ENCODE peak calls at places on chromosome 7, in eight cellular contexts. G, T, X, W, S, I, U and K are unnamed samples.

GRCh38 chr7:134547738-134548054 is 1.2 kb upstream of the AKR1B15 start:
- DNase-seq in G (no peak), T (peak), X (no peak), W (no peak), S (no peak), I (peak), U (no peak), K (peak)

GRCh38 chr7:40782836-40783235 is 648.0 kb downstream of the SUGCT start:
- DNase-seq in G (no peak), T (peak), X (no peak), W (no peak), S (no peak), I (no peak), U (no peak), K (no peak)

GRCh38 chr7:157292770-157293412 is 43.9 kb upstream of the DNAJB6 start:
- DNase-seq in G (no peak), T (no peak), X (no peak), W (no peak), S (no peak), I (no peak), U (no peak), K (no peak)

GRCh38 chr7:140417456-140418155 is 13.7 kb downstream of the RAB19 start:
- DNase-seq in G (no peak), T (no peak), X (peak), W (peak), S (no peak), I (no peak), U (no peak), K (no peak)

GRCh38 chr7:150727381-150727780 is 9.8 kb upstream of the GIMAP5 start:
- DNase-seq in G (no peak), T (no peak), X (no peak), W (no peak), S (no peak), I (no peak), U (no peak), K (no peak)

GRCh38 chr7:6615853-6616555 is 594 bp downstream of the ZNF853 start:
- DNase-seq in G (no peak), T (no peak), X (no peak), W (peak), S (no peak), I (no peak), U (no peak), K (peak)

GRCh38 chr7:37352974-37353948 is 95.4 kb downstream of the ELMO1 start:
- DNase-seq in G (no peak), T (no peak), X (peak), W (peak), S (no peak), I (peak), U (peak), K (no peak)

GRCh38 chr7:40057292-40057691 is 77.1 kb downstream of the MPLKIP start:
- DNase-seq in G (no peak), T (peak), X (no peak), W (peak), S (peak), I (no peak), U (peak), K (no peak)

GRCh38 chr7:100021297-100021696 is 5.9 kb downstream of the ZKSCAN1 start:
- DNase-seq in G (no peak), T (no peak), X (no peak), W (no peak), S (no peak), I (no peak), U (no peak), K (no peak)

GRCh38 chr7:140726304-140726703 is 29.8 kb downstream of the NDUFB2 start:
- DNase-seq in G (no peak), T (no peak), X (peak), W (peak), S (peak), I (no peak), U (no peak), K (peak)

GRCh38 chr7:81514546-81514945 is 255.3 kb downstream of the HGF start:
- DNase-seq in G (no peak), T (no peak), X (no peak), W (no peak), S (no peak), I (no peak), U (no peak), K (no peak)

GRCh38 chr7:151755131-151755787 is 121.7 kb downstream of the PRKAG2 start:
- DNase-seq in G (no peak), T (no peak), X (no peak), W (no peak), S (no peak), I (peak), U (peak), K (peak)

GRCh38 chr7:37081436-37081835 is 357.1 kb upstream of the AOAH start:
- DNase-seq in G (no peak), T (no peak), X (peak), W (peak), S (no peak), I (no peak), U (peak), K (peak)

GRCh38 chr7:155570991-155571390 is 24.6 kb upstream of the CNPY1 start:
- DNase-seq in G (no peak), T (no peak), X (no peak), W (no peak), S (no peak), I (no peak), U (no peak), K (no peak)

GRCh38 chr7:55133630-55134392 is 115.0 kb downstream of the EGFR start:
- DNase-seq in G (no peak), T (peak), X (no peak), W (no peak), S (no peak), I (no peak), U (peak), K (peak)

GRCh38 chr7:102836977-102837376 is 75.8 kb upstream of the LRRC17 start:
- DNase-seq in G (no peak), T (no peak), X (no peak), W (no peak), S (no peak), I (no peak), U (peak), K (no peak)

GRCh38 chr7:519974-520458 is 370 bp upstream of the PDGFA start:
- DNase-seq in G (no peak), T (peak), X (peak), W (peak), S (peak), I (no peak), U (no peak), K (peak)

GRCh38 chr7:28311670-28312069 is 100.6 kb upstream of the CREB5 start:
- DNase-seq in G (no peak), T (no peak), X (no peak), W (no peak), S (no peak), I (no peak), U (no peak), K (peak)

GRCh38 chr7:114851406-114852025 is 70.4 kb upstream of the MDFIC start:
- DNase-seq in G (no peak), T (no peak), X (no peak), W (peak), S (no peak), I (no peak), U (no peak), K (no peak)